ENCODE peak calls at places on chromosome 10, in ten cellular contexts. S is vagina, A is IMR-90, R is right lobe of liver, H is testis, U is HCT116, Q is A549, P is adrenal gland, F is body of pancreas, M is GM12891. L is an unnamed sample.

GRCh38 chr10:68471063-68471585 is 649 bp downstream of the DNA2 start:
- DNase-seq in Q (no peak), F (no peak), H (no peak), A (no peak), U (no peak), R (no peak), P (no peak), S (no peak), M (peak; percentile 10), L (no peak)

GRCh38 chr10:49518982-49519578 is 19.8 kb downstream of the ERCC6 start:
- DNase-seq in U (peak; percentile 32), P (peak; percentile 34), S (no peak), Q (peak; percentile 59), H (peak; percentile 46), A (peak; percentile 54), M (no peak), F (peak; percentile 46), R (no peak), L (peak; percentile 6)

GRCh38 chr10:43390791-43391190 is 18.2 kb downstream of the HNRNPF start:
- DNase-seq in H (peak; percentile 51), Q (no peak), F (peak; percentile 30), M (no peak), S (no peak), U (no peak), A (peak; percentile 49), R (no peak), P (peak; percentile 32), L (no peak)

GRCh38 chr10:58101682-58102081 is 166.0 kb downstream of the IPMK start:
- DNase-seq in U (no peak), S (no peak), F (no peak), Q (no peak), H (no peak), R (no peak), P (no peak), A (no peak), M (no peak), L (no peak)

GRCh38 chr10:113096111-113097045 is 146.3 kb downstream of the TCF7L2 start:
- DNase-seq in Q (no peak), F (no peak), H (peak; percentile 44), A (no peak), P (no peak), M (no peak), U (no peak), S (no peak), R (no peak), L (no peak)

GRCh38 chr10:99396471-99396870 is 34.0 kb downstream of the GOT1 start:
- DNase-seq in R (no peak), U (no peak), F (no peak), Q (no peak), S (no peak), H (no peak), M (no peak), P (no peak), A (peak; percentile 85), L (no peak)

GRCh38 chr10:119849944-119850343 is 22.7 kb downstream of the MCMBP start:
- DNase-seq in P (no peak), S (no peak), H (no peak), Q (no peak), R (no peak), U (no peak), F (no peak), A (no peak), M (no peak), L (no peak)

GRCh38 chr10:131584286-131584685 is 272.8 kb upstream of the TCERG1L start:
- DNase-seq in Q (no peak), P (no peak), R (no peak), A (no peak), M (no peak), S (peak; percentile 92), U (no peak), F (no peak), H (no peak), L (no peak)

GRCh38 chr10:12042797-12043651 is at the start of gene UPF2:
- DNase-seq in P (peak; percentile 98), F (peak; percentile 99), H (peak; percentile 97), S (peak; percentile 98), A (peak; percentile 98), R (peak; percentile 98), M (peak; percentile 89), U (peak; percentile 97), Q (peak; percentile 98), L (peak; percentile 96)

GRCh38 chr10:12042409-12042796 is 206 bp downstream of the UPF2 start:
- DNase-seq in S (no peak), R (no peak), U (no peak), M (peak; percentile 30), P (no peak), A (peak; percentile 3), Q (peak; percentile 26), F (peak; percentile 22), H (no peak), L (peak; percentile 24)

GRCh38 chr10:12045610-12046009 is 3.0 kb upstream of the UPF2 start:
- DNase-seq in P (no peak), H (no peak), U (no peak), F (no peak), A (no peak), Q (no peak), S (no peak), R (no peak), M (no peak), L (no peak)

DNA sequence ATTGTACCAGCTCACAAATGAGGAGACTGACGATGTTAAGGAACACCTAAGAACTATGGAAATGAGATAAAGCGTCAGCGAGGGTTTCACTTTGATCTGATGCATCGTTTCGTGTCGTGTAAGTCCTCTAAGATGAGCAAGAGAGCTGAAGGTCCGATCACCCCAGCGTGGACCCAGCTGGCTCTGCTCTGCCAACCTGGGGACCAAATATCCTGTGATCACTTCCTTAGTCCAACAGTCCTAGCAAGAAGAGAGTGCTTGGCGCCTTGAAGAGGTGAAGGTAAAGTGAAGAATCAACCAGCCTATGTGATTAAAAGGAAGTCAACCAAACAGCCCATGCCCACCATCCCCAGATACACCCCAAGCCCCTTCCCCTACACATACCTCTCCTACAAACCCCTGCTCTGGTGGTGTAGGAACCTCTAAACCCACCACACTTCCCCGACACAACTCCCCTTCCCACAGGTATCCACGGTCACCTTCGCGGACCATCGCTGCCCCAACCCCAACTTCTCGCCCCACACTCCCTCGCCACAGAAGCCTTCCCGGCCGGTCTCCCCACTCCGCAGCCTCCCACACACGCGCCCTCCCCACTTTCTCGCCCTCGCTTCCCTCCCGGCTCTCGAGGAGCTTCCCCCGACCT is 722 bp downstream of the UPF2 start:
- DNase-seq in A (peak; percentile 18), F (peak; percentile 40), M (no peak), S (no peak), Q (peak; percentile 16), U (no peak), H (peak; percentile 36), R (peak; percentile 69), P (no peak), L (peak; percentile 24)
- TF ChIP-seq POLR2A in A (no peak), F (no peak), M (peak; percentile 88), S (no peak), Q (no peak), U (no peak), H (no peak), R (no peak), P (peak; percentile 26), L (peak; percentile 11)

GRCh38 chr10:101031796-101032636 is 982 bp downstream of the SFXN3 start:
- DNase-seq in M (no peak), P (peak; percentile 80), F (peak; percentile 70), U (no peak), A (peak; percentile 63), S (no peak), Q (peak; percentile 54), H (peak; percentile 85), R (peak; percentile 84), L (peak; percentile 75)

GRCh38 chr10:101032637-101033201 is 1.7 kb downstream of the SFXN3 start:
- DNase-seq in F (peak; percentile 75), A (peak; percentile 91), P (peak; percentile 66), Q (peak; percentile 53), U (peak; percentile 60), S (no peak), H (no peak), M (no peak), R (no peak), L (peak; percentile 79)

GRCh38 chr10:101029520-101030309 is 1.2 kb downstream of the PDZD7 start:
- DNase-seq in M (no peak), A (no peak), U (no peak), H (no peak), Q (no peak), R (no peak), F (no peak), S (no peak), P (no peak), L (no peak)

GRCh38 chr10:101030492-101031127 is 319 bp downstream of the PDZD7 start:
- DNase-seq in P (no peak), R (no peak), S (no peak), A (no peak), Q (no peak), U (no peak), M (no peak), H (no peak), F (no peak), L (no peak)

GRCh38 chr10:101031128-101031795 is at the start of the genes PDZD7 and SFXN3:
- DNase-seq in A (peak; percentile 91), S (no peak), U (peak; percentile 94), M (peak; percentile 98), P (peak; percentile 98), F (peak; percentile 97), R (peak; percentile 99), Q (peak; percentile 92), H (peak; percentile 98), L (peak; percentile 96)
- TF ChIP-seq POLR2A in A (peak; percentile 13), S (peak; percentile 86), U (no peak), M (no peak), P (peak; percentile 55), F (peak; percentile 18), R (peak; percentile 25), Q (peak; percentile 27), H (no peak), L (peak; percentile 70)

GRCh38 chr10:3464760-3465405 is 292.3 kb upstream of the PITRM1 start:
- DNase-seq in U (no peak), H (no peak), P (no peak), R (no peak), Q (no peak), S (peak; percentile 31), M (no peak), F (no peak), A (peak; percentile 17), L (no peak)

GRCh38 chr10:3469639-3470020 is 297.0 kb upstream of the PITRM1 start:
- DNase-seq in S (no peak), A (no peak), U (no peak), F (no peak), M (no peak), R (no peak), Q (no peak), P (no peak), H (no peak), L (no peak)

GRCh38 chr10:3465406-3465891 is 292.9 kb upstream of the PITRM1 start:
- DNase-seq in S (peak; percentile 94), R (peak; percentile 62), P (no peak), F (no peak), M (no peak), A (peak; percentile 15), Q (no peak), H (no peak), U (no peak), L (no peak)

GRCh38 chr10:3468919-3469638 is 296.5 kb upstream of the PITRM1 start:
- DNase-seq in M (no peak), S (no peak), Q (peak; percentile 73), P (no peak), A (peak; percentile 96), R (no peak), H (no peak), U (peak; percentile 44), F (peak; percentile 59), L (no peak)

GRCh38 chr10:3467052-3467906 is 294.7 kb upstream of the PITRM1 start:
- DNase-seq in U (peak; percentile 93), Q (peak; percentile 73), F (peak; percentile 56), H (peak; percentile 56), R (peak; percentile 74), P (peak; percentile 51), S (no peak), M (no peak), A (peak; percentile 93), L (peak; percentile 49)
- TF ChIP-seq POLR2A in U (no peak), Q (no peak), F (no peak), H (no peak), R (no peak), P (no peak), S (no peak), M (no peak), A (no peak), L (no peak)

GRCh38 chr10:60615551-60615950 is 162.7 kb upstream of the CDK1 start:
- DNase-seq in H (no peak), R (no peak), M (no peak), F (no peak), U (no peak), S (no peak), P (no peak), Q (no peak), A (no peak), L (no peak)

GRCh38 chr10:60623627-60624026 is 154.7 kb upstream of the CDK1 start:
- DNase-seq in F (no peak), U (no peak), H (no peak), R (no peak), M (no peak), A (no peak), S (no peak), P (no peak), Q (no peak), L (no peak)

GRCh38 chr10:60618861-60619260 is 159.4 kb upstream of the CDK1 start:
- DNase-seq in P (no peak), U (no peak), M (no peak), S (no peak), Q (no peak), H (no peak), A (no peak), R (no peak), F (no peak), L (no peak)

GRCh38 chr10:60626037-60626436 is 152.2 kb upstream of the CDK1 start:
- DNase-seq in M (no peak), R (no peak), P (no peak), U (no peak), S (no peak), Q (no peak), H (no peak), A (no peak), F (no peak), L (no peak)

DNA sequence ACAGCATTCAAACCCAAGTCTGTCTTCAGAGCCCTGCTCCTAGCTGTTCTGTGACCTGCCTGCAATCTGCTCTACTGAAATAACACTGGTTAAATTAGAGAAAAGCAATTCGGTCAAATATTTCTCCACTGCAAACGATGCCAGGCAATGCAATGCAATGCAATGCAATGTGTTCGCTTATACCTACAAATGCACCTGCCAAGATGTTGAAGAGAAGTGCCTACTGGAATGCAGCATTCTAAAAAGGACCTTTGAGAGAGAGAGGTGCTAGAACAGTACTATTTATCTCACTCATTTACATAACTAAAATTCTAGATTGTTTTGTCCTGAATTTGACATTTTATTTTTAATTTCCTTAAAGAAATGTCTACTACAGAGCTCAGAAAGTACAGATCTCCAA is 157.3 kb upstream of the CDK1 start:
- DNase-seq in F (no peak), Q (no peak), A (no peak), R (no peak), H (no peak), M (no peak), P (no peak), U (no peak), S (no peak), L (peak; percentile 29)
- TF ChIP-seq POLR2A in F (no peak), Q (no peak), A (no peak), R (no peak), H (no peak), M (no peak), P (no peak), U (no peak), S (no peak), L (no peak)

L was measured in thyroid gland.